ENCODE peak calls at places on chromosome 18, in four cellular contexts. Y, W, I and E are unnamed samples.

GRCh38 chr18:28183418-28184078 is 6.6 kb upstream of the CDH2 start:
- DNase-seq in Y (no peak), I (peak), W (no peak), E (no peak)

GRCh38 chr18:7683753-7684152 is 116.6 kb downstream of the PTPRM start:
- DNase-seq in Y (no peak), I (no peak), W (no peak), E (no peak)

GRCh38 chr18:47587587-47587986 is 336.1 kb upstream of the SKOR2 start:
- DNase-seq in I (no peak), Y (no peak), W (no peak), E (no peak)

GRCh38 chr18:77101410-77102245 is 31.0 kb downstream of the MBP start:
- DNase-seq in W (peak), I (no peak), Y (no peak), E (no peak)

GRCh38 chr18:48942554-48943261 is 8.1 kb downstream of the SMAD7 start:
- DNase-seq in I (peak), W (no peak), Y (no peak), E (no peak)

GRCh38 chr18:22694954-22695353 is 238.2 kb upstream of the RBBP8 start:
- DNase-seq in I (no peak), Y (peak), W (no peak), E (peak)

GRCh38 chr18:55988537-55988936 is 400.5 kb upstream of the TCF4 start:
- DNase-seq in Y (no peak), W (no peak), I (no peak), E (no peak)

GRCh38 chr18:77206676-77207370 is 42.8 kb upstream of the GALR1 start:
- DNase-seq in I (no peak), W (no peak), Y (no peak), E (no peak)

GRCh38 chr18:36419188-36419912 is 121.8 kb downstream of the FHOD3 start:
- DNase-seq in W (no peak), I (no peak), Y (no peak), E (no peak)

GRCh38 chr18:47251289-47252120 is at the start of gene SKOR2:
- DNase-seq in Y (peak), I (no peak), W (peak), E (no peak)

DNA sequence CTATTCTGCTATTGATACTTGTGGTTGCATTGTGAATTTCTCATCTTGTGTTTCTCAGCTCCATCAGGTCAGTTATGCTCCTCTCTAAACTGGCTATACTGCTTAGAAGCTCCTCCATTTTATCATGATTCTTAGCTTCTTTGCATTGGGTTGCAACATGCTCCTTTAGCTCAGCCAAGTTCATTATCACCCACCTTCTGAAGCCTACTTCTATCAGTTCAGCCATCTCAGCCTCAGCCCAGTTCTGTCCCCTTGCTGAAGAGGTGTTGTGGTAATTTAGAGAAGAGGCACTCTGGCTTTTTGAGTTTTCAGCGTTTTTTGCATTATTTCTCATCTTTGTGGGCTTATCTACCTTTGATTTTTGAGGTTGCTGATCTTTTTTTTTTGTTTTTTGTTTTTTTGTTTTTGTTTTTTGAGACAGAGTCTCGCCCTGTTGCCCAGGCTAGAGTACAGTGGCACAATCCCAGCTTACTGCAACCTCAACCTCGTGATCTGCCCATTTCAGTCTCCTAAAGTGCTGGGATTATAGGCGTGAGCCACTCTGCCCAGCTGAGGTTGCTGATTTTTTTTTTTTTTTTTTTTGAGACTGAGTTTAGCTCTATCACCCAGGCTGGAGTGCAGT is 36.0 kb downstream of the ANKRD12 start:
- DNase-seq in Y (peak), W (no peak), I (no peak), E (no peak)
- TF ChIP-seq FOXM1 in Y (no peak), W (no peak), I (no peak), E (no peak)

GRCh38 chr18:57921708-57922107 is 118.6 kb upstream of the ATP8B1 start:
- DNase-seq in I (peak), W (no peak), Y (peak), E (no peak)
- TF ChIP-seq FOXM1 in I (no peak), W (no peak), Y (no peak), E (no peak)

DNA sequence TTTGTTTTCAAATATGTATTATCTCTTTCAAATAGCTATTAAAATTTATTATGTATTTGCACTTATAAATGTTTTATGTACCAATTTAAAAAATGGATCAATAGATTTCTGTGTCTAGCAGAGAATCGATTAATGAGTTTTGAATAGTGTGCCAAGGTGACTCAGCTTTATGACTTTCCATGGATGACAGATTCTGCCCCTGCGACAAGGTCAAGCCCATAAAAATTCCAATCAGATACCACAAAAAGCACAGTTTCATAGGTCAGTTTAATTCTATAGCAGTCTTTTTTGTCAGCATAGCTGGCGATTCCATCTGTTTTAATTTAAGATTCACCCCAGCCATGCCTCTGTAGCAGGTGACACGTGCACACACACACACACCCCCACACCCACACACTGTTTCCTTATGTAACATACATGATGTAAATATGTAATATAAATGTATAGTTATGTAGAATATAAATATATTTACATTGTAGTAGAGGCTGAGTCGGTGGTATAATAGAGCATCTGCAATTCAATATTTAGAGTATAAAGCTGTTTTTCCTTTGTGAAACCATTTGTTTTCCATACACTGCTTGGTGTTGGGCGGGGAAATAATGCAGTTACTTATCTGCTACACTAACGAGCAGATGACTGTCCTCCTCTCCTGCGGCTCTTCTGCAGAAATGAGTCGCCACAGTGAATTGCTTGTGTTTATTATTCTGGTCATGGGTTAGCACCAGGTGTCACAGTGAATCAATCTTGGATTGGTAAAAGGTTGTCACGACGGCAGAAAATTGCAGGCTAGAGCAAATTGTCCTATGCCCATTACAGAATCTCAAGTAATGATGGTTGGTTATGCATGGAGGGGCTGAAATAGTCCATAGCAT is 29.1 kb downstream of the RAB31 start:
- DNase-seq in I (no peak), Y (peak), W (peak), E (no peak)
- TF ChIP-seq FOXM1 in I (no peak), Y (no peak), W (no peak), E (no peak)

DNA sequence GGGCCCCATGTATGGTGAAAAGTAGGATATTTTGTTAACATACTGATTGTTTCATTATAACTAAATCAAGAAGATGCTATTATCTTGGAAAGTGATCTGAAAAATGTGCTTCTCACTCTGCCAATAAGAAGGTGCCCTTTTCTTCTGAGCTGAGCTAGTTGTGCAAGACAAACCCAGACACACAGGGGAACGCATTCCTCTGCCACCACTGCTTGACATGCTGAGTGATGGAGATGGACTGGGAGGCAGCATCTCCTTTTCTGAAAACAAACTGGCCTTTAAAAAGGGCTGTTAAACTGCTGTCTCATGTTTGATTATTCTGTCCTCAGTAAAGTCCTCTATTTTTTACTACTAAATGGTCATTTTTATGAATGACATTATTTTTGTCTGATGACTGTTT is 1989.9 kb upstream of the CELF4 start:
- DNase-seq in Y (no peak), W (no peak), I (no peak), E (no peak)
- TF ChIP-seq FOXM1 in Y (no peak), W (no peak), I (no peak), E (no peak)